ENCODE peak calls at places on chromosomes 5 and 9, in four cellular contexts. One of them, this sample, is unnamed.

GRCh38 chr5:25358919-25359318 is 714.1 kb upstream of the CDH10 start:
- DNase-seq in kidney tubule cell: no peak
- DNase-seq in endothelial cell: no peak
- DNase-seq in BE2C: no peak
- DNase-seq in this sample: no peak

GRCh38 chr5:138276402-138277054 is 2.1 kb upstream of the GFRA3 start:
- DNase-seq in BE2C: no peak
- DNase-seq in endothelial cell: no peak
- DNase-seq in kidney tubule cell: no peak
- DNase-seq in this sample: no peak

GRCh38 chr9:34431661-34432060 is 26.7 kb downstream of the FAM219A start:
- DNase-seq in kidney tubule cell: no peak
- DNase-seq in endothelial cell: no peak
- DNase-seq in BE2C: peak
- DNase-seq in this sample: no peak

GRCh38 chr5:15611008-15611407 is 111.0 kb downstream of the FBXL7 start:
- DNase-seq in kidney tubule cell: no peak
- DNase-seq in BE2C: no peak
- DNase-seq in endothelial cell: no peak
- DNase-seq in this sample: no peak

GRCh38 chr5:170070556-170071412 is 34.9 kb upstream of the FOXI1 start:
- DNase-seq in kidney tubule cell: peak
- DNase-seq in endothelial cell: peak
- DNase-seq in BE2C: peak
- DNase-seq in this sample: peak

GRCh38 chr5:130270786-130271185 is 366.5 kb downstream of the CHSY3 start:
- DNase-seq in endothelial cell: no peak
- DNase-seq in BE2C: no peak
- DNase-seq in kidney tubule cell: no peak
- DNase-seq in this sample: no peak

GRCh38 chr9:128718047-128718446 is 5.9 kb downstream of the ZDHHC12 start:
- DNase-seq in kidney tubule cell: no peak
- DNase-seq in BE2C: no peak
- DNase-seq in endothelial cell: no peak
- DNase-seq in this sample: no peak

GRCh38 chr5:151094054-151094858 is 13.4 kb upstream of the TNIP1 start:
- DNase-seq in BE2C: no peak
- DNase-seq in endothelial cell: no peak
- DNase-seq in kidney tubule cell: peak
- DNase-seq in this sample: no peak

GRCh38 chr9:135265931-135266330 is 178.5 kb downstream of the OLFM1 start:
- DNase-seq in endothelial cell: no peak
- DNase-seq in kidney tubule cell: no peak
- DNase-seq in BE2C: no peak
- DNase-seq in this sample: no peak

GRCh38 chr9:125284855-125285254 is 23.2 kb downstream of the GAPVD1 start:
- DNase-seq in BE2C: no peak
- DNase-seq in kidney tubule cell: no peak
- DNase-seq in endothelial cell: no peak
- DNase-seq in this sample: no peak

GRCh38 chr5:36876965-36877666 is 547 bp downstream of the NIPBL start:
- DNase-seq in kidney tubule cell: peak
- DNase-seq in BE2C: peak
- DNase-seq in endothelial cell: peak
- DNase-seq in this sample: no peak

GRCh38 chr5:157718529-157718928 is 12.7 kb upstream of the THG1L start:
- DNase-seq in BE2C: peak
- DNase-seq in endothelial cell: peak
- DNase-seq in kidney tubule cell: peak
- DNase-seq in this sample: peak

GRCh38 chr5:21919417-21920022 is 933.6 kb downstream of the CDH12 start:
- DNase-seq in BE2C: peak
- DNase-seq in kidney tubule cell: peak
- DNase-seq in endothelial cell: peak
- DNase-seq in this sample: peak

GRCh38 chr9:75106856-75107255 is 18.5 kb downstream of the OSTF1 start:
- DNase-seq in kidney tubule cell: no peak
- DNase-seq in endothelial cell: no peak
- DNase-seq in BE2C: no peak
- DNase-seq in this sample: no peak

GRCh38 chr5:56337715-56338319 is 104.7 kb upstream of the ANKRD55 start:
- DNase-seq in kidney tubule cell: no peak
- DNase-seq in endothelial cell: no peak
- DNase-seq in BE2C: no peak
- DNase-seq in this sample: no peak

This sample was measured in stromal cell of bone marrow.